ENCODE peak calls at places on chromosomes 6 and 20, in nine cellular contexts. O is tibial artery; A is psoas muscle; Z is A673; Y is MM.1S; B is CD8-positive, alpha-beta T cell; S is bronchial epithelial cell; N is heart left ventricle; U is uterus. K is an unnamed sample.
A peak's percentile ranks its signal among the peaks of the same experiment; 100 is the strongest.

GRCh38 chr20:6632187-6632586 is 135.3 kb upstream of the BMP2 start:
- DNase-seq in O (no peak), A (no peak), Y (peak; percentile 71), Z (peak; percentile 35), B (no peak), U (peak; percentile 25), S (peak; percentile 31), N (peak; percentile 52), K (no peak)

GRCh38 chr20:38165089-38165965 is at the start of gene TGM2:
- DNase-seq in Z (peak; percentile 62), O (peak; percentile 94), N (peak; percentile 91), B (peak; percentile 6), S (peak; percentile 47), U (peak; percentile 84), A (peak; percentile 90), Y (peak; percentile 52), K (peak; percentile 81)

GRCh38 chr6:29702519-29703103 is 20.6 kb upstream of the HLA-F start:
- DNase-seq in U (no peak), O (no peak), Y (no peak), A (peak; percentile 81), Z (peak; percentile 41), S (peak; percentile 25), B (peak; percentile 70), N (peak; percentile 55), K (no peak)

GRCh38 chr6:20202699-20203302 is 9.5 kb downstream of the MBOAT1 start:
- DNase-seq in U (no peak), B (no peak), A (no peak), N (no peak), O (no peak), Z (no peak), S (no peak), Y (no peak), K (no peak)

GRCh38 chr6:46985943-46986342 is 56.2 kb downstream of the ADGRF1 start:
- DNase-seq in Z (no peak), S (peak; percentile 55), A (no peak), Y (no peak), B (no peak), O (no peak), N (no peak), U (no peak), K (no peak)

GRCh38 chr6:127420558-127420957 is 38.6 kb downstream of the KIAA0408 start:
- DNase-seq in Y (peak; percentile 91), S (peak; percentile 96), U (peak; percentile 64), A (no peak), O (peak; percentile 74), B (peak; percentile 48), N (peak; percentile 68), Z (peak; percentile 89), K (peak; percentile 63)

GRCh38 chr20:33850159-33850558 is 39.0 kb downstream of the CHMP4B start:
- DNase-seq in B (no peak), O (no peak), U (no peak), S (no peak), A (no peak), Z (no peak), Y (no peak), N (no peak), K (no peak)

GRCh38 chr6:100809346-100809745 is 71.8 kb downstream of the ASCC3 start:
- DNase-seq in S (no peak), N (no peak), O (no peak), Z (no peak), B (no peak), Y (peak; percentile 60), U (no peak), A (no peak), K (no peak)

GRCh38 chr6:24991748-24992467 is 56.1 kb upstream of the RIPOR2 start:
- DNase-seq in O (no peak), A (peak; percentile 68), B (peak; percentile 58), S (peak; percentile 50), Y (peak; percentile 72), U (peak; percentile 53), N (peak; percentile 46), Z (peak; percentile 75), K (peak; percentile 53)

GRCh38 chr20:63622096-63622495 is 4.8 kb downstream of the GMEB2 start:
- DNase-seq in A (no peak), Z (no peak), O (no peak), Y (no peak), S (no peak), B (no peak), U (no peak), N (no peak), K (no peak)

GRCh38 chr6:24125980-24126379 is at the start of gene NRSN1:
- DNase-seq in B (no peak), S (peak; percentile 2), O (no peak), Z (peak; percentile 62), A (no peak), N (no peak), U (no peak), Y (no peak), K (no peak)

GRCh38 chr6:21935561-21936028 is 342.0 kb downstream of the SOX4 start:
- DNase-seq in Y (no peak), A (no peak), B (no peak), U (no peak), N (no peak), S (peak; percentile 58), O (no peak), Z (peak; percentile 64), K (peak; percentile 32)

DNA sequence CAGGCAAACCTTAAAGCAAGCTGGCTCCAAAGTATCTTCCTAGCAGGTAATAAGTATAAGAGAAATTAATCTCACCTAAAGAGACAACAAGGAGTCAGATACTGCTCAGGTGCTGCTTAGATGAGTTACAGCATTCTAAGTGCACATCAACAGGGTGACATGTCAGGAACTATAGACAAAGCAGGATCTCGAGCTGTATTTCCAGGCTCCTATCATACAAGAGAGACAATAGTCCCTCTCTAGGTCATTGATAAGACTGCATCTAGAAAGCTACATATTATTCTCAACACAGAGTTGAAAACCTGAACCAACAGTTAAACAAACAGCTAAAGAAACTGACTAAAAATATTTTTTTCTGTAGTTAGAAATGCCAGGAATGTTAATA is 3.9 kb downstream of the PTPRK start:
- DNase-seq in N (no peak), O (no peak), B (no peak), Y (peak; percentile 6), Z (peak; percentile 71), A (no peak), U (no peak), S (peak; percentile 65), K (no peak)
- TF ChIP-seq CTCF in N (peak; percentile 27), O (peak; percentile 15), B (peak; percentile 41), Y (no peak), Z (peak; percentile 53), A (peak; percentile 23), U (no peak), S (peak; percentile 43), K (no peak)

GRCh38 chr20:20410678-20411077 is 42.8 kb downstream of the INSM1 start:
- DNase-seq in A (no peak), O (no peak), S (peak; percentile 10), N (peak; percentile 71), U (no peak), Y (no peak), B (no peak), Z (peak; percentile 76), K (no peak)

GRCh38 chr20:20409326-20409725 is 41.4 kb downstream of the INSM1 start:
- DNase-seq in Z (no peak), N (no peak), A (no peak), B (no peak), Y (no peak), O (no peak), U (no peak), S (no peak), K (no peak)

GRCh38 chr20:20406306-20406705 is 38.4 kb downstream of the INSM1 start:
- DNase-seq in U (no peak), A (no peak), O (no peak), N (no peak), B (no peak), Z (no peak), Y (no peak), S (no peak), K (no peak)

GRCh38 chr20:20405619-20406018 is 37.7 kb downstream of the INSM1 start:
- DNase-seq in Z (no peak), B (no peak), S (no peak), Y (no peak), A (no peak), U (no peak), N (no peak), O (no peak), K (no peak)

DNA sequence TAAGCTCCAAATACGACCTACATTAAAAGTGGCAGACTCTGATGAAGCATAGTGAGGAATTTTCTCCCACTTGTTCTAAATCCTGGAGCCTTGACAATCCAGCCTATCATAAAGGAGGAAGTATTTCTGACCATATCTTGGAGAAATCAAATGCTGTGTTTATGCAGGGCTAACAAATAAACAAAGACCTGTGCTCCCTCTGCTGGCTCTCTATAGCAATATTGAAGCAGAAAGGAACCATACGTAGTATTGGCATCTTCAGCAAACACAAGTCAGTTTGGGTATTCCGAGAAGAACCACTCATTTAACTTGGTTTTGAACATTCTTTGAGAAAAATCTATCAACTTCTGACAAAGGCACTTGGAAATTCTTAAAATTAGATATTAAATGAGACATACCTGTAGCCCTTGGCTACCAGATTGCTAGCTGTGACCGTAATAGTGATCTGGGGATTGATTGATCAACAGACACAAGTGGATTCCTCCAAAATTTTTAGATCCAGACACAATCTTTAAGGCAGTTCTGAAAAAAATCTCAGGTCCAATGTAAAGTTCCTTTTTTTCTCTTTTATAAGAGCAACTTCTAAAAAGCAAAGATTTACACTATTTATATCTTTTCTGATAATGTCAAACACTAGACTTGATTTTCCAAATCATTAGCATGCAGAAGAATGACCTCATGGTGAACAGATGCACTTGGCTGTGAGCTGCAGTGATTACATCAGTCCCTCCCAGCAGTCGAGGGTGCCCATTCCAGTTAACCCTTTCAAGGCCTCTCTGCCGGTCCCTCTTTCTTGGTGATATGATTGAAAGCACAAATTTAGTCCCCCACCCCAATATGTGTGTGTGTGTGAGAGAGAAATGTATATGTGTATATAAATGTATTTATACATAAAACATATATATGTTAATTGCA is 40.2 kb downstream of the INSM1 start:
- DNase-seq in N (no peak), Z (peak; percentile 71), S (peak; percentile 15), Y (no peak), B (no peak), U (no peak), O (no peak), A (no peak), K (no peak)
- TF ChIP-seq CTCF in N (no peak), Z (peak; percentile 53), S (no peak), Y (peak; percentile 22), B (no peak), U (no peak), O (no peak), A (no peak), K (no peak)

GRCh38 chr6:15811107-15811506 is 148.3 kb upstream of the DTNBP1 start:
- DNase-seq in S (no peak), U (no peak), N (no peak), A (no peak), Y (no peak), O (no peak), B (no peak), Z (no peak), K (no peak)
- TF ChIP-seq CTCF in S (no peak), U (no peak), N (no peak), A (no peak), Y (no peak), O (no peak), B (no peak), Z (no peak), K (no peak)

DNA sequence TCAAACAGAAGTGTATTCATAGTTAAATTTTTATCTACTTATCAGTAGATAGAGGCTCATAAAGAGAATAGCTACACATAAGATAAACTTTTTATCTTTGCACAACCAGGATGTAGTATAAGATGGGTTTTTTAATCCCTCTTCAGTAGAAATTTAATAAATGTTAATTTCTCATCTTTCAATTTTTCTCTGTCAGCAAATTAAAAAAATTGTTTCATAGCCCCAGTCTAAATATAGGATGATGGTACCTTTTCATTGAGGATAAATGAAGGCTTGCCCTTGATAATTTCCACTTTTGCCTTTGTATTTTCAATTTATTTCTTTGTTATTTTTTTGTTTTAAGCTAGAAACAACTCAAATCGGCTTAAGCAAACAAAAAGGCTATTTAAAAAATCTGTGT is 251.2 kb upstream of the NOX3 start:
- DNase-seq in S (no peak), N (no peak), O (no peak), Y (no peak), B (no peak), A (no peak), U (no peak), Z (no peak), K (no peak)
- TF ChIP-seq CTCF in S (no peak), N (no peak), O (no peak), Y (no peak), B (no peak), A (no peak), U (no peak), Z (no peak), K (no peak)

K was measured in lung.